ENCODE peak calls at places on chromosome 16, in six cellular contexts. K, X, W, L, V and J are unnamed samples.

GRCh38 chr16:4435668-4436067 is 10.0 kb downstream of the DNAJA3 start:
- DNase-seq in K (no peak), X (no peak), W (no peak), L (no peak), V (no peak), J (no peak)

GRCh38 chr16:19804538-19805323 is 79.9 kb downstream of the GPRC5B start:
- DNase-seq in K (no peak), X (peak), W (no peak), L (no peak), V (no peak), J (no peak)

GRCh38 chr16:27520982-27521673 is 28.6 kb downstream of the GTF3C1 start:
- DNase-seq in K (peak), X (peak), W (no peak), L (no peak), V (no peak), J (no peak)

GRCh38 chr16:6549415-6549814 is 783.2 kb upstream of the RBFOX1 start:
- DNase-seq in K (no peak), X (no peak), W (no peak), L (no peak), V (no peak), J (no peak)

GRCh38 chr16:4203748-4204147 is 38.1 kb downstream of the SRL start:
- DNase-seq in K (no peak), X (no peak), W (no peak), L (no peak), V (no peak), J (no peak)

GRCh38 chr16:89089142-89089541 is 4.5 kb upstream of the ACSF3 start:
- DNase-seq in K (no peak), X (no peak), W (no peak), L (no peak), V (no peak), J (no peak)

GRCh38 chr16:27911486-27911885 is 152.0 kb downstream of the GSG1L start:
- DNase-seq in K (no peak), X (no peak), W (no peak), L (no peak), V (no peak), J (no peak)

GRCh38 chr16:47162670-47163420 is 19.1 kb upstream of the NETO2 start:
- DNase-seq in K (peak), X (no peak), W (no peak), L (no peak), V (no peak), J (no peak)

GRCh38 chr16:8505327-8505991 is 84.9 kb downstream of the TMEM114 start:
- DNase-seq in K (no peak), X (no peak), W (no peak), L (no peak), V (no peak), J (no peak)

GRCh38 chr16:63324306-63324705 is 1288.1 kb upstream of the CDH8 start:
- DNase-seq in K (no peak), X (no peak), W (no peak), L (no peak), V (no peak), J (no peak)

GRCh38 chr16:11250091-11250785 is 5.8 kb downstream of the SOCS1 start:
- DNase-seq in K (no peak), X (no peak), W (no peak), L (no peak), V (no peak), J (peak)

GRCh38 chr16:9665851-9666271 is 516.4 kb downstream of the GRIN2A start:
- DNase-seq in K (no peak), X (no peak), W (no peak), L (no peak), V (no peak), J (no peak)

GRCh38 chr16:81238296-81239011 is at the start of gene BCO1:
- DNase-seq in K (peak), X (no peak), W (no peak), L (no peak), V (peak), J (peak)
- H3K4me3 ChIP-seq in K (peak), X (peak), W (peak), L (no peak), V (no peak), J (peak)

GRCh38 chr16:3174618-3175148 is 13.3 kb upstream of the OR1F1 start:
- DNase-seq in K (no peak), X (no peak), W (no peak), L (no peak), V (no peak), J (no peak)
- H3K4me3 ChIP-seq in K (peak), X (no peak), W (peak), L (peak), V (peak), J (no peak)

GRCh38 chr16:21628772-21629171 is 23.6 kb downstream of the IGSF6 start:
- DNase-seq in K (peak), X (no peak), W (no peak), L (no peak), V (no peak), J (peak)
- H3K4me3 ChIP-seq in K (no peak), X (no peak), W (no peak), L (no peak), V (no peak), J (no peak)

GRCh38 chr16:167117-167462 is 1.3 kb downstream of the HBM start:
- DNase-seq in K (no peak), X (no peak), W (no peak), L (no peak), V (no peak), J (no peak)

GRCh38 chr16:165218-165538 is 600 bp upstream of the HBM start:
- DNase-seq in K (no peak), X (no peak), W (no peak), L (no peak), V (no peak), J (no peak)

GRCh38 chr16:168424-168823 is 2.6 kb downstream of the HBM start:
- DNase-seq in K (no peak), X (no peak), W (no peak), L (no peak), V (no peak), J (no peak)

GRCh38 chr16:166375-167116 is 768 bp downstream of the HBM start:
- DNase-seq in K (no peak), X (no peak), W (no peak), L (no peak), V (no peak), J (no peak)

DNA sequence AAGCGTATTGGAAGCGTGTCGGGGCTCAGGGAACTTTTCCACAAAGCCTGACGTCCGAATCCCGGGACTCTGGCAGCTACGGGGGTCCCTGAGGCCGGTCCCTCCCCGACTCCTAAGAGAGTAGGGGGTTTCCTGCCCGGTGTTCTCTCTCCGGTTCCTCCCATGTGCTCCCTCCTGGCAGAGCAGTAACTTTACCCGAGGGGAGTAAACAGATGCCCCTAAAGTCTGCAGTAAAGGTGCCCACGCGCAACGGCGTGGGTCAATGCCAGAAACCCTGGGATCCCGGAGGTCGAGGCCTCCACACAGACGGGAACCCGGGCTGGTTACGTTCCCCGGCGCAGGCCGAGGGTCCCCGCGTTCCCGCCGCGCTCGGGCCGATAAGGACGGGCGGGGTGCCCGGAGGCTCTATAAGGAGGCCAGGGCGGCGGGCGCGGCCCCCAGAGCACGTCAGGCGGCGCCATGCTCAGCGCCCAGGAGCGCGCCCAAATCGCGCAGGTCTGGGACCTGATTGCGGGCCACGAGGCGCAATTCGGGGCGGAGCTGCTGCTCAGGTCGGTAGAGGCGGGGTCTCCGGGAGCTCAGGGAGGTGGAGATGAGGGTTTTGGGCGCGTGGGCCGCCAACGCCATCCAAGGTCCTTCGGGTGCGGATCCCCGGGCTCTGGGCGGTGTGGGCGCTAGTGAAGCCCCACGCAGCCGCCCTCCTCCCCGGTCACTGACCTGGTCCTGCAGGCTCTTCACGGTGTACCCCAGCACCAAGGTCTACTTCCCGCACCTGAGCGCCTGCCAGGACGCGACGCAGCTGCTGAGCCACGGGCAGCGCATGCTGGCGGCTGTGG is at the start of gene HBM:
- DNase-seq in K (no peak), X (no peak), W (no peak), L (no peak), V (no peak), J (no peak)
- H3K4me3 ChIP-seq in K (no peak), X (peak), W (no peak), L (no peak), V (peak), J (no peak)

GRCh38 chr16:20807822-20808207 is 1.5 kb downstream of the REXO5 start:
- DNase-seq in K (no peak), X (no peak), W (no peak), L (no peak), V (no peak), J (no peak)
- H3K4me3 ChIP-seq in K (no peak), X (no peak), W (peak), L (peak), V (no peak), J (no peak)

GRCh38 chr16:15404792-15405191 is 9.2 kb downstream of the MPV17L start:
- DNase-seq in K (no peak), X (no peak), W (no peak), L (peak), V (no peak), J (no peak)

GRCh38 chr16:15398618-15399316 is 3.2 kb downstream of the MPV17L start:
- DNase-seq in K (no peak), X (no peak), W (no peak), L (no peak), V (no peak), J (no peak)

GRCh38 chr16:15401972-15402371 is 6.4 kb downstream of the MPV17L start:
- DNase-seq in K (no peak), X (no peak), W (no peak), L (no peak), V (no peak), J (no peak)

GRCh38 chr16:15399317-15399716 is 3.8 kb downstream of the MPV17L start:
- DNase-seq in K (no peak), X (no peak), W (no peak), L (no peak), V (no peak), J (no peak)

DNA sequence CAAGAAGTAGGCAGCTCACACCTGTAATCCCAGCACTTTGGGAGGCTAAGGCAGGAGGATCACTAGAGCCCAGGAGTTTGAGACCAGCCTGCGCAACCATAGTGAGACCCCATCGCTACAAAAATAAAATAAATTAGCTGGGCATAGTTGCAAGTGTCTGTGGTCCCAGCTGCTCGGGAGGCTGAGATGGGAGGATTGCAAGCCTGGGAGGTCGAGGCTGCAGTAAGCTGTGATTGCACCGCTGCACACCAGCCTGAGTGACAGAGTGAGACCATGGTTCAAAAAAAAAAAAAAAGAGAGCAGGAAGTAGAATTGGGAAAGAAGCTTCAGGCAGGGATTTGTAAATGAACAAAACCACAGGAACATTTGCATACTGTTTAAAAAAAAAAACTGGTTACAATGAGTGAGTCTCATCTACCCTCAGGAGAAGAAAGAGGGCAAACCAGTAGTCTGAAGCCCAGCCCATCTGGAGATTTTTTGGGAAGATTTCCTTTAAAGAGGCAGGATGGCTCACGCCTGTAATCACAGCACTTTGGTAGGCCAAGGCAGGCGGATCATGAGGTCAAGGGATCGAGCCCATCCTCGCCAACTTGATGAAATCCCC is 7.9 kb downstream of the MPV17L start:
- DNase-seq in K (no peak), X (no peak), W (no peak), L (no peak), V (no peak), J (no peak)
- H3K4me3 ChIP-seq in K (no peak), X (no peak), W (no peak), L (no peak), V (no peak), J (no peak)

DNA sequence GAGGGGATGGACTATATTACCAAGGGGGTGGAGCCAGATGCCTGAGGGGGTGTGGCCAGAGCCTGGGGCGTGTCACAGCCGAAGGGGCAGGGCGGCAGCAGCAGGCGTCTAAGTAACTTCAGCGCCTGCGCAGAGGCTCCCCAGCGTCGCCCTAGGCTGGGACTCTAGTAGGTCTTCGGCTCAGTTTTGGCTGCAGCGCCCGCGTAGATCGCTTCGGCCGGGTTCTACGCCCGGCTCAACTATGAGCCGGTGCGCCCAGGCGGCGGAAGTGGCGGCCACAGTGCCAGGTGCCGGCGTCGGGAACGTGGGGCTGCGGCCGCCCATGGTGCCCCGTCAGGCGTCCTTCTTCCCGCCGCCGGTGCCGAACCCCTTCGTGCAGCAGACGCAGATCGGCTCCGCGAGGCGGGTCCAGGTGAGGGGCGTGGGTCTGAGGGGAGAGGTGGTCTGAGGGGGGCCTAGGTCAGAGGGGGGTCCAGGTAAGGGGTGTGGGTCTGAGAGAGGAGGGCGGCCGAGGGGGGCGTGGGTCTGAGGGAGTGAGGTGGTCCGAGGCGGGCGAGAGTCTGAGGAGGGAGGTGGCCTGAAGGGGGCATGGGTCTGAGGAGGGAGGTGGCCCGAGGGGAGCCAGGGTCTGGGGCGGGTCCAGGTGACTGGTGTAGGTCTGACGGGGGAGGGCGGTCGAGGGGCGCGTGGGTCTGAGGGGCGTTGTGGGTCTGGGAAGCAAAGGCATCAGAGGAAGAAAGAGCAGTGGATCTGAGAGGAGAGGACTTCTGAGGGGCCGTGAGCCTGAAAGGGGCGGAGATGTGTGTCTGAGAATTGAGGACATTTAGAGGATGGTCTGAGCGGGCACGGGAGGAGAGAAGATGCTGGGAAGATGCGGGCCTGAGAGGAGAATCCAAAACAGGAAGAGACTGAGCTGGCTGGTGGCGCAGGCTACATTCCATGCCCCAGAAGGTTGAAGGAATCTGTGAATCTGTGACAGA is at the start of gene LPCAT2:
- DNase-seq in K (peak), X (peak), W (no peak), L (peak), V (peak), J (peak)
- H3K4me3 ChIP-seq in K (peak), X (peak), W (no peak), L (peak), V (peak), J (peak)

GRCh38 chr16:85392756-85393673 is 220.1 kb upstream of the GSE1 start:
- DNase-seq in K (no peak), X (peak), W (no peak), L (no peak), V (no peak), J (no peak)

GRCh38 chr16:85395207-85395912 is 217.8 kb upstream of the GSE1 start:
- DNase-seq in K (peak), X (peak), W (peak), L (no peak), V (no peak), J (peak)

GRCh38 chr16:85394511-85395206 is 218.5 kb upstream of the GSE1 start:
- DNase-seq in K (no peak), X (peak), W (no peak), L (no peak), V (no peak), J (no peak)

GRCh38 chr16:85391769-85392583 is 221.1 kb upstream of the GSE1 start:
- DNase-seq in K (no peak), X (peak), W (no peak), L (no peak), V (no peak), J (no peak)

DNA sequence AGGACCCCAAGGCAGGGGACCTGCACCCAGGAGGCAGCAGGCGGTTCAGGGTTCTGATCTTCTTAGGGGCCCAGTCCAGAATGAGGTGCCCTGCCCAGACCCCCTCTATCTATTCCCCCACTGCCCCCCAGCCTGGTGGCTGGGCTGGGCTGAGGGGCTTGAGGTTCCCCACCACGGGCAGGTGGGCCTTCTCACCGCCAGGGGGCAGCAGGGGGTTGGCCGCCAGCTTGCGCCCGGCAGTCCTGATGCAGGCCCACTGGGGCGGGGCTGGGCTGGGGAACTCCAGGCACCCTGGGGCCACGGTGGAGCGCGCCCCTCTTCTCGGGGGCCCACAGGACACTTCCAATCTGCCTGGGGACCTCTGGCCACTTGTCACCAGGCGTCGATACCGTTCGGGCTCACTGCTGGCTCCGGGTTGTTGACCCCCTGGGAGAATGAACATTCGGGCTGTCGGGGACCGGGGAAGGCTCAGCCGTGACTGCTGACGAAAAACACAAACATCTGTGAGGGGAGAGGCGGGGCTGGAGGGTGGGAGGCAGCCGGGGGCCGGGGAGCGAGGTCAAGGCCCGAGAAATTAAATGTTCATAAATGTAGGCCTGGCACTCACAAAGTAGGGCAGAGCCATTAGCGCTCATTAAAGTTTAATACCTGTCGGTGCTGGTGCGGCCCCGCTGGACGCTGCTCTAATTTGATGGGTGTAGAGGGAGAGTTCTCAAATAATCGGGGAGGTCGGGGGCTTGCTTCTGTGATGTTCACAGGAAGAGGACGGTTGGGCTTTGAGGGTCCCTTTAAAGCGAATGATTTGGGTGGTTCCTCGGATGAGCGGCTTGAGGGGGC is 219.2 kb upstream of the GSE1 start:
- DNase-seq in K (peak), X (peak), W (no peak), L (peak), V (peak), J (peak)
- H3K4me3 ChIP-seq in K (peak), X (no peak), W (no peak), L (no peak), V (no peak), J (no peak)

GRCh38 chr16:21277045-21277926 is 804 bp downstream of the CRYM start:
- DNase-seq in K (no peak), X (peak), W (no peak), L (no peak), V (no peak), J (no peak)
- H3K4me3 ChIP-seq in K (no peak), X (peak), W (peak), L (peak), V (peak), J (peak)

DNA sequence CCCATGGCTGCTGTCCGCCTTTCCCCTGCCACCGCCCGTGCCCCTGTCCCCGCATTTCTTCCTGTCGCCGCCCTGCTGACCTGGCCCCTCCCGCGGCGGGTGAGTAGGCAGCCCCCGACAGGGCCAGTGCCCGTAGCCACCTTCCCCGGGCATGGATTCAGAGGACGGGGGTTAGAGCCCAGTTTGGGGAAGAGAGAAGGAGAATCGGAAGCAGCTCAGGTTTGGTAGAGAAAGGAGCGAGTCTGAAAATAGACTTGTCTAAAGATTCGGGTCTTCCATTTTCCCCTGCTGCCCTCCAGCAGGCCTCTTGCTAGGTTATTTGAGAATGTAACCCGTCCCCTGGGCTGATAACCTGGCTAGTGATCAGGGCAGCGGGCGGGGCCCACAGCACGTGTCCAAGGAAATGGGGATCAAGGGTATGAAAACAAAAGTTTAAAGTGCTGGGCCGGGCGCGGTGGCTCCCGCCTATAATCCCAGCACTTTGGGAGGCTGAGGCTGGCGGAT is 7.9 kb upstream of the CLDN9 start:
- DNase-seq in K (no peak), X (no peak), W (no peak), L (no peak), V (no peak), J (no peak)
- H3K4me3 ChIP-seq in K (no peak), X (peak), W (no peak), L (peak), V (no peak), J (no peak)